ENCODE peak calls at places on chromosomes 4 and X, in nine cellular contexts. N, D, J, F, K, O, C, R and M are unnamed samples.
A peak's percentile ranks its signal among the peaks of the same experiment; 100 is the strongest.

GRCh38 chr4:36138221-36138620 is 106.1 kb downstream of the ARAP2 start:
- DNase-seq in N (no peak), D (no peak), J (no peak), F (no peak), K (no peak), O (no peak), C (no peak), R (no peak), M (no peak)

GRCh38 chr4:86359944-86360478 is at the start of gene MAPK10:
- DNase-seq in N (peak; percentile 50), D (peak; percentile 1), J (peak; percentile 64), F (peak; percentile 81), K (peak; percentile 97), O (peak; percentile 10), C (peak; percentile 66), R (peak; percentile 86), M (peak; percentile 25)

GRCh38 chr4:39516407-39516966 is 10.8 kb downstream of the UGDH start:
- DNase-seq in N (no peak), D (no peak), J (no peak), F (no peak), K (no peak), O (no peak), C (no peak), R (no peak), M (no peak)

GRCh38 chrX:24276011-24276410 is 37.9 kb downstream of the SUPT20HL2 start:
- DNase-seq in N (no peak), D (no peak), J (no peak), F (no peak), K (no peak), O (no peak), C (no peak), R (no peak), M (no peak)

GRCh38 chr4:133151301-133151680 is 2.2 kb downstream of the PCDH10 start:
- DNase-seq in N (no peak), D (no peak), J (peak; percentile 17), F (no peak), K (no peak), O (no peak), C (peak; percentile 39), R (no peak), M (no peak)

GRCh38 chrX:15605233-15605632 is 4.5 kb upstream of the ACE2 start:
- DNase-seq in N (no peak), D (no peak), J (no peak), F (no peak), K (no peak), O (no peak), C (no peak), R (no peak), M (no peak)

GRCh38 chr4:4969298-4969697 is 50.0 kb downstream of the CYTL1 start:
- DNase-seq in N (peak; percentile 83), D (no peak), J (no peak), F (no peak), K (no peak), O (no peak), C (peak; percentile 87), R (peak; percentile 57), M (no peak)

GRCh38 chr4:144989306-144989705 is 108.7 kb downstream of the ANAPC10 start:
- DNase-seq in N (no peak), D (no peak), J (no peak), F (no peak), K (no peak), O (no peak), C (no peak), R (no peak), M (no peak)

GRCh38 chrX:40719218-40719617 is 16.1 kb downstream of the MED14 start:
- DNase-seq in N (no peak), D (no peak), J (no peak), F (peak; percentile 24), K (no peak), O (no peak), C (no peak), R (no peak), M (no peak)

GRCh38 chr4:37603070-37603468 is 83.1 kb downstream of the RELL1 start:
- DNase-seq in N (peak; percentile 73), D (peak; percentile 60), J (peak; percentile 81), F (peak; percentile 26), K (peak; percentile 58), O (peak; percentile 76), C (peak; percentile 92), R (peak; percentile 91), M (peak; percentile 69)

GRCh38 chrX:99271641-99272040 is 1138.4 kb downstream of the PCDH19 start:
- DNase-seq in N (no peak), D (no peak), J (no peak), F (no peak), K (no peak), O (no peak), C (no peak), R (no peak), M (no peak)

GRCh38 chr4:2159931-2160330 is 82.0 kb downstream of the HAUS3 start:
- DNase-seq in N (no peak), D (no peak), J (no peak), F (no peak), K (no peak), O (no peak), C (no peak), R (no peak), M (no peak)

GRCh38 chr4:163679189-163679588 is 184.7 kb downstream of the TMA16 start:
- DNase-seq in N (no peak), D (no peak), J (no peak), F (no peak), K (no peak), O (no peak), C (no peak), R (peak; percentile 45), M (no peak)

GRCh38 chrX:152072236-152072635 is 66.1 kb downstream of the MAGEA10 start:
- DNase-seq in N (no peak), D (no peak), J (no peak), F (peak; percentile 1), K (no peak), O (no peak), C (no peak), R (no peak), M (no peak)

GRCh38 chr4:1523506-1523905 is 117.3 kb upstream of the NKX1-1 start:
- DNase-seq in N (no peak), D (no peak), J (no peak), F (no peak), K (no peak), O (no peak), C (no peak), R (no peak), M (no peak)

GRCh38 chr4:69546121-69546520 is 50.4 kb upstream of the UGT2B4 start:
- DNase-seq in N (no peak), D (no peak), J (no peak), F (no peak), K (peak; percentile 42), O (no peak), C (no peak), R (no peak), M (no peak)

GRCh38 chr4:24583451-24584174 is 741 bp downstream of the DHX15 start:
- DNase-seq in N (peak; percentile 36), D (peak; percentile 4), J (peak; percentile 67), F (no peak), K (peak; percentile 44), O (peak; percentile 59), C (peak; percentile 73), R (peak; percentile 71), M (peak; percentile 19)

GRCh38 chrX:72465882-72466281 is 106.8 kb downstream of the HDAC8 start:
- DNase-seq in N (no peak), D (no peak), J (no peak), F (no peak), K (no peak), O (no peak), C (no peak), R (no peak), M (no peak)
- TF ChIP-seq CTCF in N (no peak), D (no peak), J (no peak), F (no peak), K (no peak), O (no peak), C (no peak), R (no peak), M (no peak)

GRCh38 chr4:176656108-176656507 is 136.6 kb downstream of the VEGFC start:
- DNase-seq in N (no peak), D (no peak), J (no peak), F (no peak), K (no peak), O (no peak), C (no peak), R (no peak), M (no peak)

GRCh38 chr4:176664964-176665363 is 127.8 kb downstream of the VEGFC start:
- DNase-seq in N (no peak), D (no peak), J (no peak), F (no peak), K (no peak), O (no peak), C (no peak), R (no peak), M (no peak)

GRCh38 chr4:176654565-176655216 is 138.0 kb downstream of the VEGFC start:
- DNase-seq in N (no peak), D (no peak), J (no peak), F (no peak), K (peak; percentile 8), O (no peak), C (no peak), R (no peak), M (no peak)

GRCh38 chr4:176660561-176660960 is 132.2 kb downstream of the VEGFC start:
- DNase-seq in N (no peak), D (no peak), J (no peak), F (no peak), K (no peak), O (no peak), C (no peak), R (no peak), M (no peak)
- TF ChIP-seq CTCF in N (no peak), D (no peak), J (no peak), F (peak; percentile 20), K (no peak), O (no peak), C (no peak), R (no peak), M (no peak)

DNA sequence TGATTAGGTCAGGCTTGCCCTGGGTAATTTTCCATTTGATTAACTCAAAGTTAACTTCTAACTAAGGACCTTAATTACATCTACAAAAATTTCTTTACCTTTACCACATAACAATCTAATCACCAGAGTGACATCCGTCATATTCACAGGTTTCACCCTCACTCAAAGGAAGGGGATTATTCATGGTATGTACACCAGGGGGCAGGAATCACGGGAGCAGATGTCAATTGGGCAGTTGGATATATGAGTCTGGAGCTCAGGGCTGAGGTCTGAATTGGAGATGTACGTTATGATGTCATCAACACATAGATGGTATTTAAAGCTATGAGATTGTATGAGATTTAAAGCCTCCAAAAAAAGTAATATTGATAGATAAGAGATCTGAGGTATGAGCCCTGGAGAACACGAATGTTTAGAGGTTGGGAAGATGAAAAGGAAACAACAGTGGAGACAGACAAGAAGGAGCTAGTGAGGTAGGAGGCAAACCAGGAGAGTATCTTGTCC is 52.9 kb downstream of the PGRMC1 start:
- DNase-seq in N (no peak), D (no peak), J (no peak), F (no peak), K (no peak), O (no peak), C (no peak), R (no peak), M (no peak)
- TF ChIP-seq CTCF in N (no peak), D (no peak), J (no peak), F (no peak), K (no peak), O (no peak), C (no peak), R (no peak), M (no peak)

DNA sequence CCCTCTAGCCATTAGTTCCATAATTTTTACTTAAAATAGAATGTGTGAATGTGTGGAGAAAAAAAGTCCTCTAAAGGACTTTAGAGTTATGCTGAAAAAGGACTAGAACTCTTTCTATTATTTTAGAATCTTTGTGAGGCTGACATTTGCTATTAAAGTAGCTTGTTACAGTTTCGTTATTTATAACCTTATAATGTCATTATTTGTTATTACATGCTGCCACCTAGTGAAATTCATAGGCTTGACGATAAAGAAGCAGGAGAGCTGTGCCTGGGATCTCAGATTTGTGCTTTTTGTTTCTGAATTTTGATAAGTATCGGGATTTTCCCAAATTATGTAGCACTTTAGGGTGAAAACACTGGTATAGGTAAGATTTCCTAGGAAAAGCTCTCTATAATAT is 38.5 kb upstream of the TAPT1 start:
- DNase-seq in N (no peak), D (no peak), J (peak; percentile 37), F (no peak), K (peak; percentile 55), O (no peak), C (no peak), R (no peak), M (no peak)
- TF ChIP-seq CTCF in N (no peak), D (peak; percentile 69), J (peak; percentile 53), F (peak; percentile 68), K (peak; percentile 59), O (peak; percentile 62), C (peak; percentile 74), R (peak; percentile 57), M (peak; percentile 54)